ENCODE peak calls at places on chromosome 10, in ten cellular contexts. H is brain microvascular endothelial cell, T is left lung, O is cardiac muscle cell, L is ascending aorta, V is heart right ventricle, B is osteoblast, R is H9, E is HL-60, M is AG04450. D is an unnamed sample.

GRCh38 chr10:70442332-70442988 is 979 bp upstream of the NODAL start:
- DNase-seq in H (no peak), T (no peak), O (no peak), L (no peak), V (no peak), B (no peak), R (peak; percentile 92), E (no peak), M (no peak), D (no peak)

GRCh38 chr10:104417629-104418292 is 64.1 kb downstream of the CFAP58 start:
- DNase-seq in H (peak; percentile 16), T (no peak), O (no peak), L (no peak), V (no peak), B (no peak), R (no peak), E (peak; percentile 42), M (no peak), D (no peak)

GRCh38 chr10:132503581-132504421 is 33.8 kb upstream of the INPP5A start:
- DNase-seq in H (no peak), T (peak; percentile 55), O (no peak), L (no peak), V (no peak), B (peak; percentile 80), R (no peak), E (no peak), M (no peak), D (no peak)

GRCh38 chr10:44344727-44345126 is 40.2 kb downstream of the CXCL12 start:
- DNase-seq in H (no peak), T (no peak), O (no peak), L (no peak), V (no peak), B (no peak), R (no peak), E (no peak), M (no peak), D (no peak)

GRCh38 chr10:78685466-78686163 is 383.2 kb upstream of the ZMIZ1 start:
- DNase-seq in H (peak; percentile 11), T (no peak), O (no peak), L (no peak), V (no peak), B (peak; percentile 91), R (no peak), E (no peak), M (no peak), D (no peak)

GRCh38 chr10:3350790-3351364 is 178.3 kb upstream of the PITRM1 start:
- DNase-seq in H (no peak), T (no peak), O (no peak), L (no peak), V (no peak), B (peak; percentile 46), R (no peak), E (no peak), M (no peak), D (no peak)

GRCh38 chr10:94777886-94778458 is 15.5 kb downstream of the CYP2C19 start:
- DNase-seq in H (no peak), T (no peak), O (no peak), L (no peak), V (no peak), B (no peak), R (no peak), E (no peak), M (no peak), D (no peak)

GRCh38 chr10:126407831-126408230 is 19.6 kb upstream of the ADAM12 start:
- DNase-seq in H (no peak), T (no peak), O (no peak), L (no peak), V (no peak), B (no peak), R (no peak), E (no peak), M (no peak), D (no peak)

GRCh38 chr10:97631098-97631497 is 2.2 kb downstream of the MORN4 start:
- DNase-seq in H (no peak), T (no peak), O (no peak), L (no peak), V (no peak), B (no peak), R (no peak), E (no peak), M (peak; percentile 47), D (no peak)

GRCh38 chr10:62512732-62513475 is 138.7 kb downstream of the ZNF365 start:
- DNase-seq in H (no peak), T (no peak), O (no peak), L (no peak), V (no peak), B (peak; percentile 63), R (no peak), E (no peak), M (no peak), D (no peak)

GRCh38 chr10:121459765-121460453 is 138.3 kb downstream of the FGFR2 start:
- DNase-seq in H (no peak), T (no peak), O (no peak), L (no peak), V (no peak), B (no peak), R (peak; percentile 51), E (no peak), M (no peak), D (peak; percentile 18)

GRCh38 chr10:33655165-33655815 is 320.8 kb upstream of the NRP1 start:
- DNase-seq in H (no peak), T (no peak), O (peak; percentile 44), L (no peak), V (no peak), B (no peak), R (no peak), E (no peak), M (no peak), D (no peak)

GRCh38 chr10:79105164-79105739 is 36.5 kb downstream of the ZMIZ1 start:
- DNase-seq in H (no peak), T (no peak), O (no peak), L (no peak), V (no peak), B (no peak), R (no peak), E (no peak), M (no peak), D (no peak)

GRCh38 chr10:46516660-46517416 is 39.6 kb downstream of the GPRIN2 start:
- DNase-seq in H (peak; percentile 83), T (no peak), O (no peak), L (no peak), V (no peak), B (peak; percentile 96), R (peak; percentile 28), E (no peak), M (peak; percentile 90), D (peak; percentile 78)

GRCh38 chr10:125377368-125377767 is 217.0 kb upstream of the CTBP2 start:
- DNase-seq in H (peak; percentile 12), T (no peak), O (no peak), L (no peak), V (no peak), B (peak; percentile 51), R (no peak), E (no peak), M (no peak), D (no peak)

GRCh38 chr10:123019941-123020703 is 11.3 kb downstream of the ACADSB start:
- DNase-seq in H (no peak), T (no peak), O (no peak), L (no peak), V (no peak), B (no peak), R (no peak), E (no peak), M (no peak), D (no peak)

GRCh38 chr10:123024540-123024939 is 15.7 kb downstream of the ACADSB start:
- DNase-seq in H (no peak), T (no peak), O (no peak), L (no peak), V (no peak), B (no peak), R (no peak), E (no peak), M (no peak), D (no peak)

GRCh38 chr10:123019264-123019663 is 10.5 kb downstream of the ACADSB start:
- DNase-seq in H (no peak), T (no peak), O (no peak), L (no peak), V (no peak), B (no peak), R (no peak), E (no peak), M (no peak), D (no peak)

GRCh38 chr10:123018531-123018930 is 9.7 kb downstream of the ACADSB start:
- DNase-seq in H (no peak), T (no peak), O (no peak), L (no peak), V (no peak), B (no peak), R (no peak), E (no peak), M (no peak), D (no peak)

DNA sequence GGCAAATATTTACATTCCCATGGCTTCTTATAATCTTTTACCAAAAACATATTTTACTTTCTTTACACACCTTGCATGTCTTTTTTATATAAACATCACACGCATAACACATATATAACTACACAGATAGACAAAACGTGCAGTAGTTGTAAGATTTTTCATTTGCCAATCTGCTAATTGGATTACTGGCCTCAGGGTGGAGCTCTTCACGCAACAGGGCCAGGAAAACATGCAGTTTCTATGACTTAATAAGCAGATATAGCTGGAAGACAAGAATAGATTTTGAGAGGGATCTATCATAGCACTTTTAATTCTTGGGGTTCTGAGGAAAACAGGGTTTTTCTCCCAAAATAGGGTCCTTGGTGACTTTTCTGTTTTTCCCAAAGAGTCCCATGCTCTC is 12.7 kb downstream of the ACADSB start:
- DNase-seq in H (no peak), T (no peak), O (no peak), L (no peak), V (no peak), B (no peak), R (no peak), E (no peak), M (no peak), D (no peak)
- TF ChIP-seq CTCF in H (peak; percentile 66), T (no peak), O (peak; percentile 52), L (no peak), V (peak; percentile 18), B (peak; percentile 37), R (peak; percentile 60), E (peak; percentile 21), M (peak; percentile 49), D (peak; percentile 37)

GRCh38 chr10:123970207-123970926 is 78.8 kb upstream of the CPXM2 start:
- DNase-seq in H (no peak), T (no peak), O (peak; percentile 10), L (no peak), V (no peak), B (no peak), R (peak; percentile 59), E (no peak), M (no peak), D (no peak)
- H3K27me3 ChIP-seq in H (peaks cover 22% of the 10 kb centered on the region), T (peaks cover 100% of the 10 kb centered on the region), O (peaks cover 83% of the 10 kb centered on the region), L (peaks cover 8% of the 10 kb centered on the region), V (peaks cover 81% of the 10 kb centered on the region), B (peaks cover 28% of the 10 kb centered on the region), R (peaks cover 16% of the 10 kb centered on the region), E (peaks cover 11% of the 10 kb centered on the region), M (peaks cover 6% of the 10 kb centered on the region), D (peaks cover 13% of the 10 kb centered on the region)

GRCh38 chr10:72470670-72471069 is 116.0 kb upstream of the DNAJB12 start:
- DNase-seq in H (no peak), T (no peak), O (no peak), L (no peak), V (no peak), B (no peak), R (no peak), E (peak; percentile 67), M (no peak), D (no peak)
- TF ChIP-seq CTCF in H (no peak), T (no peak), O (no peak), L (no peak), V (no peak), B (no peak), R (no peak), E (no peak), M (no peak), D (no peak)

GRCh38 chr10:100760726-100761125 is 15.3 kb downstream of the PAX2 start:
- DNase-seq in H (no peak), T (no peak), O (no peak), L (no peak), V (no peak), B (no peak), R (no peak), E (no peak), M (no peak), D (no peak)
- H3K27me3 ChIP-seq in H (peaks cover 19% of the 10 kb centered on the region), T (peaks cover 98% of the 10 kb centered on the region), O (peaks cover 51% of the 10 kb centered on the region), L (no peaks in the 10 kb centered on the region), V (peaks cover 93% of the 10 kb centered on the region), B (peaks cover 71% of the 10 kb centered on the region), R (peaks cover 14% of the 10 kb centered on the region), E (peaks cover 30% of the 10 kb centered on the region), M (peaks cover 48% of the 10 kb centered on the region), D (peaks cover 33% of the 10 kb centered on the region)